ENCODE peak calls at places on chromosomes 4 and X, in four cellular contexts. One of them, this sample, is unnamed.
A peak's percentile ranks its signal among the peaks of the same experiment; 100 is the strongest.

GRCh38 chr4:71066737-71067716 is 73.6 kb downstream of the DCK start:
- DNase-seq in CD4-positive, CD25-positive, alpha-beta regulatory T cell: no peak
- DNase-seq in ovary: no peak
- DNase-seq in lower lobe of right lung: no peak
- DNase-seq in this sample: no peak

GRCh38 chr4:94412019-94413017 is 39.4 kb upstream of the PDLIM5 start:
- DNase-seq in CD4-positive, CD25-positive, alpha-beta regulatory T cell: no peak
- DNase-seq in ovary: no peak
- DNase-seq in lower lobe of right lung: no peak
- DNase-seq in this sample: no peak

GRCh38 chr4:142567620-142568451 is 278.3 kb downstream of the INPP4B start:
- DNase-seq in CD4-positive, CD25-positive, alpha-beta regulatory T cell: no peak
- DNase-seq in ovary: no peak
- DNase-seq in lower lobe of right lung: no peak
- DNase-seq in this sample: no peak

GRCh38 chrX:132480581-132481203 is 8.1 kb downstream of the MBNL3 start:
- DNase-seq in CD4-positive, CD25-positive, alpha-beta regulatory T cell: peak; percentile 48
- DNase-seq in ovary: no peak
- DNase-seq in lower lobe of right lung: peak; percentile 50
- DNase-seq in this sample: peak; percentile 50

GRCh38 chrX:40755291-40756249 is 20.2 kb upstream of the MED14 start:
- DNase-seq in CD4-positive, CD25-positive, alpha-beta regulatory T cell: no peak
- DNase-seq in ovary: no peak
- DNase-seq in lower lobe of right lung: no peak
- DNase-seq in this sample: no peak

GRCh38 chr4:175238827-175239517 is 320.8 kb downstream of the ADAM29 start:
- DNase-seq in CD4-positive, CD25-positive, alpha-beta regulatory T cell: no peak
- DNase-seq in ovary: no peak
- DNase-seq in lower lobe of right lung: no peak
- DNase-seq in this sample: no peak

GRCh38 chr4:2537011-2537830 is 774 bp downstream of the FAM193A start:
- DNase-seq in CD4-positive, CD25-positive, alpha-beta regulatory T cell: peak; percentile 58
- DNase-seq in ovary: peak; percentile 38
- DNase-seq in lower lobe of right lung: peak; percentile 76
- DNase-seq in this sample: peak; percentile 86

GRCh38 chr4:26821677-26822503 is 38.8 kb upstream of the STIM2 start:
- DNase-seq in CD4-positive, CD25-positive, alpha-beta regulatory T cell: no peak
- DNase-seq in ovary: no peak
- DNase-seq in lower lobe of right lung: no peak
- DNase-seq in this sample: no peak

GRCh38 chr4:148007303-148007702 is 275.4 kb downstream of the ARHGAP10 start:
- DNase-seq in CD4-positive, CD25-positive, alpha-beta regulatory T cell: no peak
- DNase-seq in ovary: peak; percentile 34
- DNase-seq in lower lobe of right lung: no peak
- DNase-seq in this sample: no peak

GRCh38 chrX:40176256-40176978 is 78.7 kb upstream of the BCOR start:
- DNase-seq in CD4-positive, CD25-positive, alpha-beta regulatory T cell: peak; percentile 82
- DNase-seq in ovary: peak; percentile 70
- DNase-seq in lower lobe of right lung: peak; percentile 82
- DNase-seq in this sample: peak; percentile 90

GRCh38 chrX:84634201-84634782 is 132.0 kb upstream of the HDX start:
- DNase-seq in CD4-positive, CD25-positive, alpha-beta regulatory T cell: no peak
- DNase-seq in ovary: no peak
- DNase-seq in lower lobe of right lung: no peak
- DNase-seq in this sample: no peak

GRCh38 chr4:85200106-85200505 is 233.6 kb upstream of the WDFY3 start:
- DNase-seq in CD4-positive, CD25-positive, alpha-beta regulatory T cell: no peak
- DNase-seq in ovary: no peak
- DNase-seq in lower lobe of right lung: no peak
- DNase-seq in this sample: no peak

GRCh38 chr4:19936471-19936870 is 315.2 kb upstream of the SLIT2 start:
- DNase-seq in CD4-positive, CD25-positive, alpha-beta regulatory T cell: no peak
- DNase-seq in ovary: no peak
- DNase-seq in lower lobe of right lung: no peak
- DNase-seq in this sample: no peak

GRCh38 chr4:39745920-39746319 is 48.0 kb downstream of the UBE2K start:
- DNase-seq in CD4-positive, CD25-positive, alpha-beta regulatory T cell: no peak
- DNase-seq in ovary: no peak
- DNase-seq in lower lobe of right lung: no peak
- DNase-seq in this sample: no peak

GRCh38 chr4:75584067-75584466 is 28.2 kb downstream of the ODAPH start:
- DNase-seq in CD4-positive, CD25-positive, alpha-beta regulatory T cell: no peak
- DNase-seq in ovary: no peak
- DNase-seq in lower lobe of right lung: no peak
- DNase-seq in this sample: no peak

GRCh38 chrX:72029473-72030411 is 102.0 kb downstream of the RTL5 start:
- DNase-seq in CD4-positive, CD25-positive, alpha-beta regulatory T cell: no peak
- DNase-seq in ovary: no peak
- DNase-seq in lower lobe of right lung: no peak
- DNase-seq in this sample: no peak

GRCh38 chr4:174561556-174561955 is 39.3 kb upstream of the HPGD start:
- DNase-seq in CD4-positive, CD25-positive, alpha-beta regulatory T cell: no peak
- DNase-seq in ovary: no peak
- DNase-seq in lower lobe of right lung: no peak
- DNase-seq in this sample: no peak

GRCh38 chr4:32798471-32798870 is 2078.3 kb downstream of the PCDH7 start:
- DNase-seq in CD4-positive, CD25-positive, alpha-beta regulatory T cell: no peak
- DNase-seq in ovary: no peak
- DNase-seq in lower lobe of right lung: no peak
- DNase-seq in this sample: no peak

GRCh38 chr4:80239480-80239879 is 27.0 kb upstream of the FGF5 start:
- DNase-seq in CD4-positive, CD25-positive, alpha-beta regulatory T cell: no peak
- DNase-seq in ovary: no peak
- DNase-seq in lower lobe of right lung: no peak
- DNase-seq in this sample: no peak

GRCh38 chr4:37985730-37986275 is 25.6 kb downstream of the PTTG2 start:
- DNase-seq in CD4-positive, CD25-positive, alpha-beta regulatory T cell: no peak
- DNase-seq in ovary: no peak
- DNase-seq in lower lobe of right lung: no peak
- DNase-seq in this sample: no peak

GRCh38 chr4:73919691-73920090 is 50.5 kb downstream of the CXCL1 start:
- DNase-seq in CD4-positive, CD25-positive, alpha-beta regulatory T cell: no peak
- DNase-seq in ovary: no peak
- DNase-seq in lower lobe of right lung: no peak
- DNase-seq in this sample: no peak

GRCh38 chrX:56733459-56734046 is 4.5 kb downstream of the NBDY start:
- DNase-seq in CD4-positive, CD25-positive, alpha-beta regulatory T cell: peak; percentile 50
- DNase-seq in ovary: peak; percentile 68
- DNase-seq in lower lobe of right lung: no peak
- DNase-seq in this sample: no peak

GRCh38 chr4:159105761-159106243 is 2.9 kb downstream of the RAPGEF2 start:
- DNase-seq in CD4-positive, CD25-positive, alpha-beta regulatory T cell: no peak
- DNase-seq in ovary: no peak
- DNase-seq in lower lobe of right lung: no peak
- DNase-seq in this sample: no peak

GRCh38 chr4:168541608-168541953 is 44.7 kb downstream of the PALLD start:
- DNase-seq in CD4-positive, CD25-positive, alpha-beta regulatory T cell: no peak
- DNase-seq in ovary: no peak
- DNase-seq in lower lobe of right lung: no peak
- DNase-seq in this sample: no peak

GRCh38 chr4:6548201-6548881 is 26.6 kb upstream of the MAN2B2 start:
- DNase-seq in CD4-positive, CD25-positive, alpha-beta regulatory T cell: no peak
- DNase-seq in ovary: no peak
- DNase-seq in lower lobe of right lung: no peak
- DNase-seq in this sample: no peak

GRCh38 chr4:189202182-189202868 is 738.3 kb upstream of the FRG1 start:
- DNase-seq in CD4-positive, CD25-positive, alpha-beta regulatory T cell: no peak
- DNase-seq in ovary: peak; percentile 72
- DNase-seq in lower lobe of right lung: peak; percentile 65
- DNase-seq in this sample: peak; percentile 77

GRCh38 chrX:33434256-33435092 is 223.1 kb upstream of the DMD start:
- DNase-seq in CD4-positive, CD25-positive, alpha-beta regulatory T cell: peak; percentile 12
- DNase-seq in ovary: peak; percentile 59
- DNase-seq in lower lobe of right lung: no peak
- DNase-seq in this sample: no peak

GRCh38 chrX:140157611-140158010 is 192.3 kb upstream of the CXorf66 start:
- DNase-seq in CD4-positive, CD25-positive, alpha-beta regulatory T cell: no peak
- DNase-seq in ovary: no peak
- DNase-seq in lower lobe of right lung: no peak
- DNase-seq in this sample: no peak

GRCh38 chr4:829761-830655 is 4.1 kb upstream of the CPLX1 start:
- DNase-seq in CD4-positive, CD25-positive, alpha-beta regulatory T cell: no peak
- DNase-seq in ovary: no peak
- DNase-seq in lower lobe of right lung: peak; percentile 32
- DNase-seq in this sample: peak; percentile 61

GRCh38 chrX:2572740-2573139 is 72.0 kb upstream of the DHRSX start:
- DNase-seq in CD4-positive, CD25-positive, alpha-beta regulatory T cell: no peak
- DNase-seq in ovary: no peak
- DNase-seq in lower lobe of right lung: no peak
- DNase-seq in this sample: no peak

GRCh38 chr4:138510053-138510452 is 267.9 kb upstream of the SLC7A11 start:
- DNase-seq in CD4-positive, CD25-positive, alpha-beta regulatory T cell: no peak
- DNase-seq in ovary: no peak
- DNase-seq in lower lobe of right lung: no peak
- DNase-seq in this sample: no peak

GRCh38 chrX:135340827-135341226 is 31.5 kb downstream of the ETDC start:
- DNase-seq in CD4-positive, CD25-positive, alpha-beta regulatory T cell: no peak
- DNase-seq in ovary: no peak
- DNase-seq in lower lobe of right lung: no peak
- DNase-seq in this sample: no peak

GRCh38 chr4:116688536-116688935 is 396.8 kb downstream of the TRAM1L1 start:
- DNase-seq in CD4-positive, CD25-positive, alpha-beta regulatory T cell: no peak
- DNase-seq in ovary: no peak
- DNase-seq in lower lobe of right lung: no peak
- DNase-seq in this sample: no peak

GRCh38 chrX:41684138-41684537 is 4.6 kb upstream of the GPR34 start:
- DNase-seq in CD4-positive, CD25-positive, alpha-beta regulatory T cell: no peak
- DNase-seq in ovary: no peak
- DNase-seq in lower lobe of right lung: no peak
- DNase-seq in this sample: no peak

GRCh38 chr4:67291639-67292038 is 253.7 kb downstream of the CENPC start:
- DNase-seq in CD4-positive, CD25-positive, alpha-beta regulatory T cell: no peak
- DNase-seq in ovary: no peak
- DNase-seq in lower lobe of right lung: no peak
- DNase-seq in this sample: no peak

GRCh38 chr4:67288964-67289363 is 256.3 kb downstream of the CENPC start:
- DNase-seq in CD4-positive, CD25-positive, alpha-beta regulatory T cell: no peak
- DNase-seq in ovary: no peak
- DNase-seq in lower lobe of right lung: no peak
- DNase-seq in this sample: no peak

GRCh38 chr4:67286724-67287123 is 258.6 kb downstream of the CENPC start:
- DNase-seq in CD4-positive, CD25-positive, alpha-beta regulatory T cell: no peak
- DNase-seq in ovary: no peak
- DNase-seq in lower lobe of right lung: no peak
- DNase-seq in this sample: no peak

GRCh38 chr4:67292045-67292444 is 253.3 kb downstream of the CENPC start:
- DNase-seq in CD4-positive, CD25-positive, alpha-beta regulatory T cell: no peak
- DNase-seq in ovary: no peak
- DNase-seq in lower lobe of right lung: no peak
- DNase-seq in this sample: no peak

GRCh38 chr4:67292649-67293048 is 252.7 kb downstream of the CENPC start:
- DNase-seq in CD4-positive, CD25-positive, alpha-beta regulatory T cell: no peak
- DNase-seq in ovary: no peak
- DNase-seq in lower lobe of right lung: no peak
- DNase-seq in this sample: no peak
- H3K4me1 ChIP-seq in CD4-positive, CD25-positive, alpha-beta regulatory T cell: no peaks in the 10 kb centered on the region
- H3K4me1 ChIP-seq in ovary: no peaks in the 10 kb centered on the region
- H3K4me1 ChIP-seq in lower lobe of right lung: no peaks in the 10 kb centered on the region
- H3K4me1 ChIP-seq in this sample: peaks cover 2% of the 10 kb centered on the region

DNA sequence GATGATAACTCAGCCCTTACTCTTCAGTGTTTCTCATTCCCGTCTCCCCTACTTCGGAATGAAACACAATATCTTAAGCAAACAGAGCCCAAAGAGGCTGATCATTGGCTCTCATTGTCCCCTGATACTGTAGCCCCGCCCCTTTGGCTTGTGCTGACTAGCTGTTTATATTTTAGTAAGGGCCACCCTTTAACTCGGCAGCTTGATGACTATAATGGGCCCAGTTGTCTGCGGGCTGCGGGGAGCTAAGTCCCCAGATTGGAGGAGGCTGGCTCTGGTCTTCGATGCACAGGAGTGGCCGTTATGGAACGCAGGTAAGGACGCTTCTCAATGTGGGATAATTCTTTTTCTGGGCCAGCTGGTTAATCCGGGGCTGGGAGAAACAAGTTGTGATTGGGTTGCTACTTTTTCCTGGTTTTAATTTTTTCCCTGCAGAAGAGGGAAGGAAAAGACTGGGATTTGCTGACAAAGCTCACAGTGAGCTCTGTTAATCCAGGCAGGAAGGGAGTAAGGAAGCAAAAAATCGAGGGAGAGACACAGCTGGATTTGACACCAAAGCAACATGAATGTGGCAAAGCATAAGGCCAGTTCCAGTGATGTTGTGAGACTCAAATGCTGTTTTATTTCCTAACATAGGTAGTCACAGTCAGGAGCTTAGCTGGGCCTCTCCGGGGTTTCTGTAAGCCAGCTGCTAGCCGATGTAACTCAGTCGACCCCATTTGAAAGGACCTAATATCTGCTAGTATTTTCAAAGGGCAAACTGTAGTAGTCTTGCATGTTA is at the start of gene TRIM2:
- DNase-seq in CD4-positive, CD25-positive, alpha-beta regulatory T cell: no peak
- DNase-seq in ovary: peak; percentile 86
- DNase-seq in lower lobe of right lung: peak; percentile 72
- DNase-seq in this sample: peak; percentile 73
- H3K27ac ChIP-seq in CD4-positive, CD25-positive, alpha-beta regulatory T cell: no peak within 1 kb of the TSS
- H3K27ac ChIP-seq in ovary: no peak within 1 kb of the TSS
- H3K27ac ChIP-seq in lower lobe of right lung: no peak within 1 kb of the TSS
- H3K27ac ChIP-seq in this sample: peak within 1 kb of the TSS; percentile 55

DNA sequence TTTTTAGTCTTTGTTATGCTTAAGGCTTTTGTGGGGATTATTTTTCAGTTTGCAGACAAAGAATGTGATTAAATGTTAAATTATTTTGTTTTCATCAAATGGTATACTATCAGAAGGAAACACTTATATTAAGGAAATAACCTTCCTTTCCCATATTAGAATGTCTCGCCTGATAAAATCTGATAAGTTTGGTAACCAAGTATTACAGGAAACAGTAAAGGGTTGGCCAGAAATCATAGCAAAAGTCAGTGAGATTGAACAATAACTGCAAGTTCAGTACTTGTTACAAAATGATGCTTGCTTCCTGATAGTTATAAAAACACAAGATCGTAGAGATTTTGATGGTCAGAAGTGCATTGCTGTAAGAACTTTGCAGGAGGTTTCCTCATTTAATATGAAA is 40.6 kb downstream of the FABP2 start:
- DNase-seq in CD4-positive, CD25-positive, alpha-beta regulatory T cell: no peak
- DNase-seq in ovary: no peak
- DNase-seq in lower lobe of right lung: no peak
- DNase-seq in this sample: no peak
- H3K4me1 ChIP-seq in CD4-positive, CD25-positive, alpha-beta regulatory T cell: no peaks in the 10 kb centered on the region
- H3K4me1 ChIP-seq in ovary: no peaks in the 10 kb centered on the region
- H3K4me1 ChIP-seq in lower lobe of right lung: peaks cover 23% of the 10 kb centered on the region
- H3K4me1 ChIP-seq in this sample: peaks cover 35% of the 10 kb centered on the region

GRCh38 chr4:11469900-11470708 is 41.4 kb upstream of the HS3ST1 start:
- DNase-seq in CD4-positive, CD25-positive, alpha-beta regulatory T cell: no peak
- DNase-seq in ovary: no peak
- DNase-seq in lower lobe of right lung: no peak
- DNase-seq in this sample: no peak
- H3K27ac ChIP-seq in CD4-positive, CD25-positive, alpha-beta regulatory T cell: peak overlapping the region; percentile 83
- H3K27ac ChIP-seq in ovary: no peak overlapping the region
- H3K27ac ChIP-seq in lower lobe of right lung: no peak overlapping the region
- H3K27ac ChIP-seq in this sample: no peak overlapping the region